ENCODE peak calls at places on chromosome 7, in nine cellular contexts. One of them, this sample, is unnamed.

GRCh38 chr7:150451833-150452431 is 1.5 kb downstream of the GIMAP8 start:
- DNase-seq in SW480: no peak
- DNase-seq in HL-60: no peak
- DNase-seq in LoVo: no peak
- DNase-seq in NCI-H1417 treated with DMSO at 0.1 percent for 48 hours: no peak
- DNase-seq in NT2/D1: no peak
- DNase-seq in GOT3: no peak
- DNase-seq in GM19239: no peak
- DNase-seq in H9: no peak
- DNase-seq in this sample: no peak

GRCh38 chr7:12490105-12490688 is 80.3 kb upstream of the SCIN start:
- DNase-seq in GOT3: no peak
- DNase-seq in HL-60: peak
- DNase-seq in H9: no peak
- DNase-seq in NCI-H1417 treated with DMSO at 0.1 percent for 48 hours: peak
- DNase-seq in LoVo: peak
- DNase-seq in NT2/D1: peak
- DNase-seq in GM19239: no peak
- DNase-seq in SW480: peak
- DNase-seq in this sample: peak

GRCh38 chr7:119545118-119545517 is 727.9 kb upstream of the KCND2 start:
- DNase-seq in HL-60: no peak
- DNase-seq in NT2/D1: no peak
- DNase-seq in LoVo: peak
- DNase-seq in SW480: peak
- DNase-seq in NCI-H1417 treated with DMSO at 0.1 percent for 48 hours: no peak
- DNase-seq in H9: no peak
- DNase-seq in GM19239: no peak
- DNase-seq in GOT3: no peak
- DNase-seq in this sample: peak

GRCh38 chr7:121107923-121108498 is 119.5 kb downstream of the CPED1 start:
- DNase-seq in HL-60: peak
- DNase-seq in GM19239: peak
- DNase-seq in NCI-H1417 treated with DMSO at 0.1 percent for 48 hours: peak
- DNase-seq in LoVo: peak
- DNase-seq in NT2/D1: peak
- DNase-seq in H9: no peak
- DNase-seq in SW480: peak
- DNase-seq in GOT3: no peak
- DNase-seq in this sample: peak

GRCh38 chr7:32506266-32507054 is 11.2 kb downstream of the AVL9 start:
- DNase-seq in HL-60: no peak
- DNase-seq in NCI-H1417 treated with DMSO at 0.1 percent for 48 hours: no peak
- DNase-seq in GM19239: no peak
- DNase-seq in GOT3: no peak
- DNase-seq in NT2/D1: no peak
- DNase-seq in SW480: peak
- DNase-seq in LoVo: peak
- DNase-seq in H9: no peak
- DNase-seq in this sample: peak

GRCh38 chr7:100465702-100466311 is 1.7 kb upstream of the SPACDR start:
- DNase-seq in NT2/D1: no peak
- DNase-seq in GOT3: peak
- DNase-seq in H9: peak
- DNase-seq in HL-60: no peak
- DNase-seq in SW480: peak
- DNase-seq in GM19239: no peak
- DNase-seq in LoVo: no peak
- DNase-seq in NCI-H1417 treated with DMSO at 0.1 percent for 48 hours: no peak
- DNase-seq in this sample: peak

GRCh38 chr7:12607134-12607533 is 36.6 kb downstream of the SCIN start:
- DNase-seq in NCI-H1417 treated with DMSO at 0.1 percent for 48 hours: peak
- DNase-seq in GM19239: no peak
- DNase-seq in LoVo: no peak
- DNase-seq in SW480: no peak
- DNase-seq in GOT3: no peak
- DNase-seq in HL-60: no peak
- DNase-seq in H9: no peak
- DNase-seq in NT2/D1: no peak
- DNase-seq in this sample: peak

GRCh38 chr7:5302577-5302976 is 19.8 kb downstream of the SLC29A4 start:
- DNase-seq in GM19239: no peak
- DNase-seq in GOT3: no peak
- DNase-seq in SW480: no peak
- DNase-seq in NT2/D1: no peak
- DNase-seq in H9: no peak
- DNase-seq in HL-60: no peak
- DNase-seq in LoVo: no peak
- DNase-seq in NCI-H1417 treated with DMSO at 0.1 percent for 48 hours: no peak
- DNase-seq in this sample: no peak

GRCh38 chr7:43942997-43943701 is 16.9 kb downstream of the UBE2D4 start:
- DNase-seq in LoVo: peak
- DNase-seq in SW480: peak
- DNase-seq in GM19239: no peak
- DNase-seq in H9: no peak
- DNase-seq in NT2/D1: no peak
- DNase-seq in NCI-H1417 treated with DMSO at 0.1 percent for 48 hours: no peak
- DNase-seq in GOT3: no peak
- DNase-seq in HL-60: no peak
- DNase-seq in this sample: peak

GRCh38 chr7:108442039-108442568 is 14.1 kb downstream of the NRCAM start:
- DNase-seq in NT2/D1: no peak
- DNase-seq in SW480: peak
- DNase-seq in H9: no peak
- DNase-seq in NCI-H1417 treated with DMSO at 0.1 percent for 48 hours: no peak
- DNase-seq in GM19239: no peak
- DNase-seq in LoVo: no peak
- DNase-seq in GOT3: no peak
- DNase-seq in HL-60: no peak
- DNase-seq in this sample: no peak

GRCh38 chr7:128197586-128197985 is 43.5 kb upstream of the LEP start:
- DNase-seq in GOT3: no peak
- DNase-seq in NT2/D1: no peak
- DNase-seq in HL-60: no peak
- DNase-seq in H9: peak
- DNase-seq in NCI-H1417 treated with DMSO at 0.1 percent for 48 hours: no peak
- DNase-seq in LoVo: no peak
- DNase-seq in GM19239: no peak
- DNase-seq in SW480: no peak
- DNase-seq in this sample: peak

GRCh38 chr7:1988533-1988930 is 244.2 kb downstream of the MAD1L1 start:
- DNase-seq in HL-60: no peak
- DNase-seq in NT2/D1: no peak
- DNase-seq in GM19239: no peak
- DNase-seq in GOT3: no peak
- DNase-seq in SW480: no peak
- DNase-seq in NCI-H1417 treated with DMSO at 0.1 percent for 48 hours: no peak
- DNase-seq in LoVo: no peak
- DNase-seq in H9: no peak
- DNase-seq in this sample: no peak

GRCh38 chr7:73896454-73896853 is 35.5 kb downstream of the TMEM270 start:
- DNase-seq in GM19239: no peak
- DNase-seq in NCI-H1417 treated with DMSO at 0.1 percent for 48 hours: no peak
- DNase-seq in GOT3: no peak
- DNase-seq in NT2/D1: no peak
- DNase-seq in SW480: no peak
- DNase-seq in LoVo: no peak
- DNase-seq in H9: no peak
- DNase-seq in HL-60: no peak
- DNase-seq in this sample: peak

GRCh38 chr7:82633592-82633991 is 190.0 kb upstream of the CACNA2D1 start:
- DNase-seq in HL-60: no peak
- DNase-seq in SW480: no peak
- DNase-seq in GOT3: no peak
- DNase-seq in H9: no peak
- DNase-seq in NT2/D1: no peak
- DNase-seq in NCI-H1417 treated with DMSO at 0.1 percent for 48 hours: no peak
- DNase-seq in LoVo: no peak
- DNase-seq in GM19239: no peak
- DNase-seq in this sample: no peak

GRCh38 chr7:150830957-150831356 is 21.4 kb upstream of the AOC1 start:
- DNase-seq in GM19239: no peak
- DNase-seq in NT2/D1: no peak
- DNase-seq in NCI-H1417 treated with DMSO at 0.1 percent for 48 hours: peak
- DNase-seq in GOT3: no peak
- DNase-seq in SW480: peak
- DNase-seq in LoVo: peak
- DNase-seq in H9: no peak
- DNase-seq in HL-60: no peak
- DNase-seq in this sample: no peak

GRCh38 chr7:140940866-140941265 is 16.1 kb upstream of the BRAF start:
- DNase-seq in NCI-H1417 treated with DMSO at 0.1 percent for 48 hours: no peak
- DNase-seq in GM19239: no peak
- DNase-seq in GOT3: no peak
- DNase-seq in LoVo: no peak
- DNase-seq in H9: no peak
- DNase-seq in NT2/D1: no peak
- DNase-seq in HL-60: no peak
- DNase-seq in SW480: no peak
- DNase-seq in this sample: peak

GRCh38 chr7:105876964-105877601 is 684 bp upstream of the ATXN7L1 start:
- DNase-seq in NCI-H1417 treated with DMSO at 0.1 percent for 48 hours: no peak
- DNase-seq in LoVo: peak
- DNase-seq in SW480: peak
- DNase-seq in GOT3: no peak
- DNase-seq in GM19239: no peak
- DNase-seq in NT2/D1: peak
- DNase-seq in H9: peak
- DNase-seq in HL-60: no peak
- DNase-seq in this sample: peak

GRCh38 chr7:18175801-18176450 is 148.3 kb upstream of the PRPS1L1 start:
- DNase-seq in H9: no peak
- DNase-seq in GM19239: no peak
- DNase-seq in SW480: no peak
- DNase-seq in HL-60: no peak
- DNase-seq in NT2/D1: no peak
- DNase-seq in LoVo: no peak
- DNase-seq in NCI-H1417 treated with DMSO at 0.1 percent for 48 hours: no peak
- DNase-seq in GOT3: no peak
- DNase-seq in this sample: no peak

GRCh38 chr7:93977551-93977950 is 26.6 kb downstream of the BET1 start:
- DNase-seq in NT2/D1: no peak
- DNase-seq in NCI-H1417 treated with DMSO at 0.1 percent for 48 hours: no peak
- DNase-seq in GOT3: no peak
- DNase-seq in GM19239: no peak
- DNase-seq in H9: no peak
- DNase-seq in SW480: no peak
- DNase-seq in HL-60: no peak
- DNase-seq in LoVo: no peak
- DNase-seq in this sample: no peak

GRCh38 chr7:95473276-95473985 is 12.3 kb upstream of the ASB4 start:
- DNase-seq in H9: no peak
- DNase-seq in LoVo: no peak
- DNase-seq in NT2/D1: no peak
- DNase-seq in HL-60: no peak
- DNase-seq in NCI-H1417 treated with DMSO at 0.1 percent for 48 hours: peak
- DNase-seq in GOT3: no peak
- DNase-seq in SW480: no peak
- DNase-seq in GM19239: no peak
- DNase-seq in this sample: no peak

GRCh38 chr7:157513162-157513621 is 176.4 kb downstream of the DNAJB6 start:
- DNase-seq in LoVo: no peak
- DNase-seq in HL-60: no peak
- DNase-seq in H9: no peak
- DNase-seq in NCI-H1417 treated with DMSO at 0.1 percent for 48 hours: no peak
- DNase-seq in GOT3: no peak
- DNase-seq in NT2/D1: no peak
- DNase-seq in GM19239: no peak
- DNase-seq in SW480: no peak
- DNase-seq in this sample: no peak

GRCh38 chr7:17043012-17043877 is 161.5 kb upstream of the AGR3 start:
- DNase-seq in HL-60: no peak
- DNase-seq in NCI-H1417 treated with DMSO at 0.1 percent for 48 hours: no peak
- DNase-seq in H9: no peak
- DNase-seq in SW480: no peak
- DNase-seq in GOT3: no peak
- DNase-seq in GM19239: no peak
- DNase-seq in LoVo: no peak
- DNase-seq in NT2/D1: no peak
- DNase-seq in this sample: peak

GRCh38 chr7:151861881-151862280 is 15.0 kb downstream of the PRKAG2 start:
- DNase-seq in LoVo: no peak
- DNase-seq in NT2/D1: no peak
- DNase-seq in SW480: no peak
- DNase-seq in HL-60: no peak
- DNase-seq in NCI-H1417 treated with DMSO at 0.1 percent for 48 hours: no peak
- DNase-seq in GM19239: no peak
- DNase-seq in GOT3: no peak
- DNase-seq in H9: no peak
- DNase-seq in this sample: no peak

GRCh38 chr7:92366730-92367129 is 80.6 kb upstream of the GATAD1 start:
- DNase-seq in GOT3: no peak
- DNase-seq in H9: no peak
- DNase-seq in LoVo: no peak
- DNase-seq in SW480: no peak
- DNase-seq in GM19239: no peak
- DNase-seq in NT2/D1: no peak
- DNase-seq in HL-60: no peak
- DNase-seq in NCI-H1417 treated with DMSO at 0.1 percent for 48 hours: no peak
- DNase-seq in this sample: peak

GRCh38 chr7:960269-960871 is 5.9 kb upstream of the ADAP1 start:
- DNase-seq in GM19239: no peak
- DNase-seq in GOT3: no peak
- DNase-seq in HL-60: no peak
- DNase-seq in H9: no peak
- DNase-seq in SW480: no peak
- DNase-seq in LoVo: no peak
- DNase-seq in NCI-H1417 treated with DMSO at 0.1 percent for 48 hours: no peak
- DNase-seq in NT2/D1: no peak
- DNase-seq in this sample: no peak

GRCh38 chr7:7969306-7970112 is 913 bp downstream of the GLCCI1 start:
- DNase-seq in NCI-H1417 treated with DMSO at 0.1 percent for 48 hours: no peak
- DNase-seq in LoVo: peak
- DNase-seq in NT2/D1: peak
- DNase-seq in SW480: peak
- DNase-seq in HL-60: no peak
- DNase-seq in GOT3: no peak
- DNase-seq in GM19239: peak
- DNase-seq in H9: peak
- DNase-seq in this sample: peak

GRCh38 chr7:70833726-70834125 is 298.2 kb upstream of the GALNT17 start:
- DNase-seq in H9: no peak
- DNase-seq in SW480: peak
- DNase-seq in GM19239: no peak
- DNase-seq in LoVo: peak
- DNase-seq in NCI-H1417 treated with DMSO at 0.1 percent for 48 hours: no peak
- DNase-seq in NT2/D1: no peak
- DNase-seq in GOT3: no peak
- DNase-seq in HL-60: no peak
- DNase-seq in this sample: peak

This sample was measured in M059J.